ENCODE peak calls at places on chromosomes 1 and 21, in nine cellular contexts. B is RWPE1; R is CD4-positive, alpha-beta T cell; S is left ventricle myocardium inferior; J is fibroblast of lung; Y is mesenchymal stem cell; P is coronary artery; W is aorta; A is hepatocyte. L is an unnamed sample.

GRCh38 chr1:80566123-80566522 is 1234.6 kb upstream of the ADGRL2 start:
- DNase-seq in B (no peak), R (no peak), S (no peak), J (no peak), Y (no peak), P (no peak), W (no peak), A (no peak), L (no peak)

GRCh38 chr1:224631471-224632105 is 15.5 kb downstream of the CNIH3 start:
- DNase-seq in B (no peak), R (no peak), S (no peak), J (peak), Y (no peak), P (no peak), W (no peak), A (no peak), L (no peak)

GRCh38 chr1:103180660-103181059 is 72.3 kb upstream of the COL11A1 start:
- DNase-seq in B (no peak), R (no peak), S (no peak), J (peak), Y (no peak), P (no peak), W (no peak), A (peak), L (no peak)

GRCh38 chr1:192732787-192733186 is 76.1 kb upstream of the RGS2 start:
- DNase-seq in B (no peak), R (no peak), S (no peak), J (no peak), Y (no peak), P (no peak), W (no peak), A (no peak), L (no peak)

GRCh38 chr1:87428351-87428750 is 99.7 kb downstream of the LMO4 start:
- DNase-seq in B (no peak), R (no peak), S (no peak), J (no peak), Y (no peak), P (no peak), W (no peak), A (no peak), L (no peak)

GRCh38 chr1:235160395-235160964 is 570 bp downstream of the RBM34 start:
- DNase-seq in B (no peak), R (no peak), S (no peak), J (peak), Y (no peak), P (no peak), W (no peak), A (no peak), L (no peak)

GRCh38 chr1:109791495-109792040 is 27.8 kb upstream of the EPS8L3 start:
- DNase-seq in B (no peak), R (peak), S (no peak), J (no peak), Y (no peak), P (peak), W (no peak), A (no peak), L (no peak)

GRCh38 chr1:160576430-160576829 is 2.9 kb downstream of the CD84 start:
- DNase-seq in B (no peak), R (no peak), S (no peak), J (no peak), Y (no peak), P (no peak), W (no peak), A (no peak), L (no peak)

GRCh38 chr1:21929951-21930615 is 7.0 kb downstream of the HSPG2 start:
- DNase-seq in B (no peak), R (no peak), S (no peak), J (no peak), Y (no peak), P (no peak), W (peak), A (no peak), L (peak)

GRCh38 chr1:6348511-6349191 is 44.9 kb downstream of the ACOT7 start:
- DNase-seq in B (no peak), R (peak), S (peak), J (peak), Y (no peak), P (no peak), W (no peak), A (no peak), L (peak)

GRCh38 chr1:41317356-41317755 is 43.9 kb upstream of the FOXO6 start:
- DNase-seq in B (no peak), R (no peak), S (no peak), J (peak), Y (no peak), P (no peak), W (no peak), A (no peak), L (no peak)

GRCh38 chr1:219555802-219556201 is 57.1 kb downstream of the ZC3H11B start:
- DNase-seq in B (peak), R (no peak), S (no peak), J (peak), Y (no peak), P (no peak), W (no peak), A (peak), L (no peak)

GRCh38 chr1:33966346-33967141 is 102.7 kb downstream of the HMGB4 start:
- DNase-seq in B (no peak), R (no peak), S (no peak), J (peak), Y (no peak), P (no peak), W (no peak), A (no peak), L (no peak)

GRCh38 chr1:204544321-204544720 is 28.1 kb downstream of the MDM4 start:
- DNase-seq in B (peak), R (no peak), S (no peak), J (peak), Y (no peak), P (no peak), W (no peak), A (no peak), L (peak)

GRCh38 chr1:56056438-56057312 is 522.7 kb downstream of the PLPP3 start:
- DNase-seq in B (peak), R (no peak), S (no peak), J (peak), Y (peak), P (no peak), W (no peak), A (no peak), L (no peak)

GRCh38 chr1:238647877-238648276 is 738.5 kb upstream of the CHRM3 start:
- DNase-seq in B (peak), R (no peak), S (no peak), J (peak), Y (peak), P (no peak), W (no peak), A (peak), L (no peak)

GRCh38 chr1:33008051-33008914 is 28.4 kb downstream of the AK2 start:
- DNase-seq in B (no peak), R (no peak), S (no peak), J (no peak), Y (peak), P (no peak), W (no peak), A (peak), L (peak)

GRCh38 chr1:182095946-182096345 is 34.4 kb upstream of the ZNF648 start:
- DNase-seq in B (peak), R (no peak), S (no peak), J (no peak), Y (no peak), P (no peak), W (no peak), A (no peak), L (no peak)

GRCh38 chr1:206651958-206652890 is 16.9 kb downstream of the DYRK3 start:
- DNase-seq in B (no peak), R (no peak), S (no peak), J (no peak), Y (no peak), P (no peak), W (no peak), A (no peak), L (no peak)

GRCh38 chr1:221868894-221869293 is 127.0 kb upstream of the DUSP10 start:
- DNase-seq in B (peak), R (no peak), S (no peak), J (peak), Y (peak), P (no peak), W (no peak), A (no peak), L (no peak)

GRCh38 chr1:231240531-231240882 is 505 bp upstream of the GNPAT start:
- DNase-seq in B (peak), R (no peak), S (no peak), J (peak), Y (peak), P (no peak), W (no peak), A (peak), L (peak)

GRCh38 chr1:41673355-41673754 is 188.9 kb upstream of the EDN2 start:
- DNase-seq in B (no peak), R (peak), S (no peak), J (peak), Y (no peak), P (no peak), W (no peak), A (no peak), L (peak)

GRCh38 chr1:9009438-9010366 is 16.5 kb downstream of the SLC2A7 start:
- DNase-seq in B (no peak), R (no peak), S (no peak), J (peak), Y (peak), P (no peak), W (no peak), A (peak), L (no peak)

GRCh38 chr1:155651861-155652661 is 36.5 kb downstream of the YY1AP1 start:
- DNase-seq in B (peak), R (no peak), S (no peak), J (no peak), Y (no peak), P (no peak), W (no peak), A (no peak), L (no peak)

GRCh38 chr21:26491663-26492062 is 81.4 kb downstream of the CYYR1 start:
- DNase-seq in B (no peak), R (no peak), S (no peak), J (no peak), Y (no peak), P (no peak), W (no peak), A (no peak), L (no peak)

GRCh38 chr1:10625554-10625953 is 150.8 kb downstream of the PEX14 start:
- DNase-seq in B (no peak), R (peak), S (no peak), J (no peak), Y (no peak), P (no peak), W (no peak), A (no peak), L (no peak)

GRCh38 chr1:4224687-4225086 is 324.6 kb upstream of the C1orf174 start:
- DNase-seq in B (no peak), R (no peak), S (no peak), J (no peak), Y (no peak), P (no peak), W (no peak), A (no peak), L (no peak)

GRCh38 chr1:207823880-207824566 is 72.2 kb downstream of the CD46 start:
- DNase-seq in B (peak), R (peak), S (peak), J (peak), Y (peak), P (peak), W (peak), A (peak), L (peak)

GRCh38 chr1:41322835-41323234 is 38.4 kb upstream of the FOXO6 start:
- DNase-seq in B (peak), R (no peak), S (peak), J (peak), Y (peak), P (no peak), W (no peak), A (no peak), L (peak)

GRCh38 chr1:25794325-25794724 is 5.7 kb upstream of the SELENON start:
- DNase-seq in B (no peak), R (no peak), S (no peak), J (peak), Y (peak), P (no peak), W (no peak), A (no peak), L (no peak)

GRCh38 chr1:154996966-154997701 is 3.7 kb downstream of the LENEP start:
- DNase-seq in B (no peak), R (no peak), S (no peak), J (no peak), Y (no peak), P (no peak), W (peak), A (no peak), L (no peak)

GRCh38 chr1:193763313-193763712 is 576.9 kb upstream of the B3GALT2 start:
- DNase-seq in B (no peak), R (no peak), S (no peak), J (peak), Y (no peak), P (no peak), W (no peak), A (no peak), L (no peak)

GRCh38 chr1:237390798-237391197 is 348.8 kb downstream of the RYR2 start:
- DNase-seq in B (no peak), R (no peak), S (no peak), J (no peak), Y (no peak), P (no peak), W (no peak), A (no peak), L (no peak)

GRCh38 chr1:172654535-172654934 is 4.4 kb upstream of the FASLG start:
- DNase-seq in B (peak), R (no peak), S (no peak), J (peak), Y (peak), P (no peak), W (no peak), A (peak), L (no peak)

GRCh38 chr1:246534114-246534513 is 27.0 kb upstream of the SMYD3 start:
- DNase-seq in B (no peak), R (no peak), S (no peak), J (no peak), Y (no peak), P (no peak), W (no peak), A (no peak), L (no peak)

GRCh38 chr1:150550222-150551048 is 1.2 kb downstream of the ADAMTSL4 start:
- DNase-seq in B (no peak), R (no peak), S (no peak), J (no peak), Y (peak), P (peak), W (no peak), A (peak), L (no peak)

GRCh38 chr1:84985365-84985764 is 11.5 kb downstream of the MCOLN2 start:
- DNase-seq in B (no peak), R (no peak), S (no peak), J (no peak), Y (no peak), P (no peak), W (no peak), A (no peak), L (no peak)

GRCh38 chr1:167333703-167334102 is 113.0 kb downstream of the POU2F1 start:
- DNase-seq in B (no peak), R (no peak), S (no peak), J (no peak), Y (no peak), P (no peak), W (no peak), A (no peak), L (no peak)
- H3K27ac ChIP-seq in B (no peak), R (no peak), S (no peak), J (no peak), Y (no peak), P (no peak), W (no peak), A (no peak), L (no peak)

GRCh38 chr1:115666206-115666605 is 24.4 kb downstream of the VANGL1 start:
- DNase-seq in B (no peak), R (no peak), S (no peak), J (no peak), Y (no peak), P (no peak), W (no peak), A (no peak), L (no peak)

GRCh38 chr1:115668579-115668978 is 26.8 kb downstream of the VANGL1 start:
- DNase-seq in B (no peak), R (no peak), S (no peak), J (peak), Y (peak), P (no peak), W (no peak), A (no peak), L (no peak)

GRCh38 chr1:115665746-115666145 is 24.0 kb downstream of the VANGL1 start:
- DNase-seq in B (no peak), R (no peak), S (no peak), J (no peak), Y (no peak), P (no peak), W (no peak), A (no peak), L (no peak)

GRCh38 chr1:115666702-115667101 is 24.9 kb downstream of the VANGL1 start:
- DNase-seq in B (no peak), R (no peak), S (peak), J (no peak), Y (no peak), P (no peak), W (no peak), A (no peak), L (no peak)

GRCh38 chr1:115665319-115665718 is 23.5 kb downstream of the VANGL1 start:
- DNase-seq in B (no peak), R (no peak), S (no peak), J (no peak), Y (no peak), P (no peak), W (no peak), A (no peak), L (peak)
- H3K27ac ChIP-seq in B (peak), R (no peak), S (no peak), J (no peak), Y (no peak), P (no peak), W (no peak), A (no peak), L (no peak)

DNA sequence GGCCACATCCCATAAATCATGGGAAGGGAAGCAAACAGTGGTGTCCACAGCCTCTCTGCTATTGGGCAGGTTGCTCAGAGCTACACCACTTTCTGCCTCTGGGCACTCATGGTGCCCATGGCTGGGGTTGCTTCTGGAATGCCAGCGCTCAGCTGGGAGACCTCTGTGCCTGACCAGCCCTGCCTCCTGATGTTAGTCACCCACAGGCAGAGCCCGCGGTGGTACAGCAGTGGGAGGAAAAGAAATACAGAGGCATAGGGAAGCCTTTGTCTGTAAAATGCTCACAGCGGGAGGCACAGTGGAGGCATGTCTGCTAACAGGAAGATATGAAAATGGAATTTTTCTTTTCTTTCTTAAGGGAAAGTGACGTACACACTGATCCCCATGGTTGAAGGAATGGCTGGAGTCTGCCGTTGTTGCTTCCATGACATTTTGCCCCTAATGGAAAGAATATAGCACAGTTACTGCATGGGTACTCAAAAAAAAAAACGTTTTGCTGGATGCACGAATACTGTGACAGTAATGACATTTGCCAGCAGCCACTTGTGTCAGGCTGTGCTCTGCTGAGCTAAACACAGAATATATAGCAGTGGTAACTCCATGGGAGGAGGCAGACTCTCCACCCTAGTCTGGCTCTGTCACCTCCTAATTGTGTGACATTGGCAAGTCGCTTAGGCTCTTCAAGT is 21.9 kb downstream of the MTARC1 start:
- DNase-seq in B (no peak), R (no peak), S (no peak), J (peak), Y (peak), P (no peak), W (no peak), A (no peak), L (no peak)
- H3K27ac ChIP-seq in B (no peak), R (no peak), S (no peak), J (no peak), Y (peak), P (no peak), W (no peak), A (no peak), L (no peak)

DNA sequence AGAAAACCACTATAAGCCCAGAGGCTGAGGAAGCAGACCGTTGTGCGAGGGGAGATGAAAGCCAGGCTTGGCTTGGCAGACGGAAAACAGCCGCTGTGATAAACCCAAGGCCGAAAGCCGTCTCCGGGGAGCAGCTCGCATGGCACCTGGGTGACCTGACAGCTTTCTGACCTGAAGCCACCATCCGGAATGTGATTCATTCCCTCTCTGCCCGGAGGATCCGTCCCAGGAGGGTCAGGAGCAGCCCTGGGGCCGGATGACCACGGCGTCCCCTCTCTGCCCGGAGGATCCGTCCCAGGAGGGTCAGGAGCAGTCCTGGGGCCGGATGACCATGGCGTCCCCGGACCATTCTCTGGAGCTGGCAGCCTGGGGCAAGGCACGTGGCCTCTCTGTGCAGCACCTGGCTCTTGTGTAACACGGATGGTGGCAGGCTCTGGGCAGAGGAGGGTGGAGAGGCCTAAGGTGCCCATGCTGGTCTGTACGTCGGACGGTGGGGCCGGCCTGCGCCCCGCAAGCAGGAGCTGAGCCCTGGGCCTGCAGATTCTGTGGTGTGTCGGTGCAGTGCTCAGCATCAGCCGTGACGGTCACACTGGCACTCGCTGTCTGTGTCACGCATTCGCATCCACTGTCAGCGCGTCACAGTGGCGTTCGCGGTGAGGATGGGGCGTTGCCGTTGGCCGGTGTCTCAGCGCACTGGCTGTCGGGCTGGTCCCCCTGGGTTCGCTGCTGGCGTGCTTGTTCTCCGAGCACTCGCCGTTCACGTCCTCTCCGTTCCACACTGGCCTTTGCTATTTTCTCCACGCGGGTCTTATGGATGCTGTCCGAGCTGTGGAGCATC is 50.3 kb downstream of the SLX9 start:
- DNase-seq in B (no peak), R (no peak), S (no peak), J (no peak), Y (no peak), P (no peak), W (peak), A (no peak), L (no peak)
- H3K27ac ChIP-seq in B (peak), R (no peak), S (peak), J (no peak), Y (no peak), P (no peak), W (no peak), A (peak), L (no peak)

DNA sequence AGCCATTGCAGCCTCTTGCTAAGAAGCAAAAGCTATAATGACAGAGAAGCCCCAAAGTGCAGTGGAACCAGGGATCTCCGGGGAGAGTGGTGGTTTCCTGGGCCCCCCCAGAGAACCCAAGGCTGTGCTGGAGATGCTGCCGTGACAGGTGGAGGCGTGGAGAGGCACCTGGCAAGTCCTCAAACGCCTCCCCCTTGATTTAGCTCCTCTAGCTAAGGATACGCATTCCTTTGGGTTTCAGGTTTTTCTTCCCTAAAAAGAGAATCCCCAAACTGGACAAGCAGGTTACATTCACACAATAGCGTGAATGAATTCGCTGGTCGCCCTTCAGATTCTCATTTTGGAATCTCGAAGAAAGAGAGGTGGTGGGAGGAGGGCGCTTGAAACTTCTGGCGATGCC is 858 bp upstream of the ATP1A1 start:
- DNase-seq in B (no peak), R (no peak), S (no peak), J (no peak), Y (no peak), P (no peak), W (no peak), A (peak), L (no peak)
- H3K27ac ChIP-seq in B (peak), R (no peak), S (peak), J (no peak), Y (no peak), P (peak), W (peak), A (peak), L (peak)

L was measured in small intestine.